ENCODE peak calls at places on chromosomes 6 and 20, in nine cellular contexts. One of them, this sample, is unnamed.

GRCh38 chr6:38603492-38603891 is 36.2 kb downstream of the BTBD9 start:
- DNase-seq in iPS-NIHi11: no peak
- DNase-seq in endothelial cell: no peak
- DNase-seq in GM12865: no peak
- DNase-seq in A549: no peak
- DNase-seq in AG10803: no peak
- DNase-seq in bronchial epithelial cell: no peak
- DNase-seq in PC-3: no peak
- DNase-seq in effector CD4-positive, alpha-beta T cell: no peak
- DNase-seq in this sample: no peak

GRCh38 chr6:17004269-17004668 is 97.6 kb upstream of the STMND1 start:
- DNase-seq in GM12865: no peak
- DNase-seq in endothelial cell: no peak
- DNase-seq in iPS-NIHi11: no peak
- DNase-seq in bronchial epithelial cell: no peak
- DNase-seq in A549: no peak
- DNase-seq in PC-3: no peak
- DNase-seq in effector CD4-positive, alpha-beta T cell: no peak
- DNase-seq in AG10803: peak; percentile 49
- DNase-seq in this sample: no peak

GRCh38 chr6:52293067-52293466 is 8.5 kb upstream of the MCM3 start:
- DNase-seq in endothelial cell: no peak
- DNase-seq in bronchial epithelial cell: no peak
- DNase-seq in AG10803: no peak
- DNase-seq in iPS-NIHi11: no peak
- DNase-seq in PC-3: no peak
- DNase-seq in effector CD4-positive, alpha-beta T cell: no peak
- DNase-seq in GM12865: no peak
- DNase-seq in A549: no peak
- DNase-seq in this sample: no peak

GRCh38 chr6:16769131-16769985 is 8.1 kb upstream of the ATXN1 start:
- DNase-seq in PC-3: peak; percentile 96
- DNase-seq in effector CD4-positive, alpha-beta T cell: peak; percentile 67
- DNase-seq in GM12865: peak; percentile 49
- DNase-seq in AG10803: peak; percentile 91
- DNase-seq in endothelial cell: no peak
- DNase-seq in A549: peak; percentile 91
- DNase-seq in iPS-NIHi11: no peak
- DNase-seq in bronchial epithelial cell: peak; percentile 95
- DNase-seq in this sample: no peak

GRCh38 chr6:111813247-111814162 is 59.7 kb downstream of the FYN start:
- DNase-seq in iPS-NIHi11: no peak
- DNase-seq in PC-3: peak; percentile 77
- DNase-seq in endothelial cell: no peak
- DNase-seq in GM12865: no peak
- DNase-seq in AG10803: peak; percentile 80
- DNase-seq in A549: no peak
- DNase-seq in effector CD4-positive, alpha-beta T cell: no peak
- DNase-seq in bronchial epithelial cell: peak; percentile 50
- DNase-seq in this sample: no peak

GRCh38 chr6:106422551-106422950 is 62.0 kb downstream of the CRYBG1 start:
- DNase-seq in GM12865: no peak
- DNase-seq in AG10803: no peak
- DNase-seq in A549: no peak
- DNase-seq in endothelial cell: no peak
- DNase-seq in bronchial epithelial cell: peak; percentile 90
- DNase-seq in iPS-NIHi11: no peak
- DNase-seq in effector CD4-positive, alpha-beta T cell: no peak
- DNase-seq in PC-3: no peak
- DNase-seq in this sample: no peak

GRCh38 chr6:169725270-169726048 is 1.2 kb upstream of the PHF10 start:
- DNase-seq in endothelial cell: peak; percentile 39
- DNase-seq in PC-3: peak; percentile 55
- DNase-seq in effector CD4-positive, alpha-beta T cell: no peak
- DNase-seq in iPS-NIHi11: peak; percentile 60
- DNase-seq in AG10803: peak; percentile 47
- DNase-seq in A549: peak; percentile 78
- DNase-seq in bronchial epithelial cell: peak; percentile 66
- DNase-seq in GM12865: peak; percentile 11
- DNase-seq in this sample: no peak

GRCh38 chr6:21750479-21751018 is 157.0 kb downstream of the SOX4 start:
- DNase-seq in A549: no peak
- DNase-seq in AG10803: no peak
- DNase-seq in bronchial epithelial cell: no peak
- DNase-seq in endothelial cell: no peak
- DNase-seq in effector CD4-positive, alpha-beta T cell: no peak
- DNase-seq in iPS-NIHi11: no peak
- DNase-seq in GM12865: no peak
- DNase-seq in PC-3: no peak
- DNase-seq in this sample: no peak

GRCh38 chr20:63319164-63320040 is 26.4 kb downstream of the COL20A1 start:
- DNase-seq in iPS-NIHi11: no peak
- DNase-seq in AG10803: no peak
- DNase-seq in GM12865: no peak
- DNase-seq in PC-3: no peak
- DNase-seq in A549: no peak
- DNase-seq in bronchial epithelial cell: no peak
- DNase-seq in endothelial cell: no peak
- DNase-seq in effector CD4-positive, alpha-beta T cell: no peak
- DNase-seq in this sample: no peak

GRCh38 chr20:47785900-47786762 is 850 bp upstream of the SULF2 start:
- DNase-seq in GM12865: peak; percentile 40
- DNase-seq in effector CD4-positive, alpha-beta T cell: no peak
- DNase-seq in bronchial epithelial cell: peak; percentile 70
- DNase-seq in endothelial cell: peak; percentile 74
- DNase-seq in iPS-NIHi11: peak; percentile 69
- DNase-seq in A549: peak; percentile 80
- DNase-seq in AG10803: peak; percentile 83
- DNase-seq in PC-3: peak; percentile 90
- DNase-seq in this sample: peak; percentile 88

GRCh38 chr6:129730477-129731165 is 20.6 kb upstream of the ARHGAP18 start:
- DNase-seq in iPS-NIHi11: peak; percentile 11
- DNase-seq in effector CD4-positive, alpha-beta T cell: no peak
- DNase-seq in PC-3: peak; percentile 61
- DNase-seq in AG10803: no peak
- DNase-seq in bronchial epithelial cell: peak; percentile 56
- DNase-seq in GM12865: peak; percentile 70
- DNase-seq in A549: peak; percentile 50
- DNase-seq in endothelial cell: no peak
- DNase-seq in this sample: peak; percentile 76

GRCh38 chr6:88380083-88380482 is 213.9 kb upstream of the CNR1 start:
- DNase-seq in GM12865: no peak
- DNase-seq in effector CD4-positive, alpha-beta T cell: no peak
- DNase-seq in bronchial epithelial cell: peak; percentile 77
- DNase-seq in iPS-NIHi11: no peak
- DNase-seq in A549: peak; percentile 23
- DNase-seq in PC-3: peak; percentile 80
- DNase-seq in endothelial cell: no peak
- DNase-seq in AG10803: peak; percentile 79
- DNase-seq in this sample: no peak

GRCh38 chr6:1744543-1744942 is 134.8 kb downstream of the FOXC1 start:
- DNase-seq in GM12865: no peak
- DNase-seq in effector CD4-positive, alpha-beta T cell: no peak
- DNase-seq in iPS-NIHi11: no peak
- DNase-seq in endothelial cell: no peak
- DNase-seq in A549: no peak
- DNase-seq in PC-3: no peak
- DNase-seq in bronchial epithelial cell: no peak
- DNase-seq in AG10803: no peak
- DNase-seq in this sample: no peak

GRCh38 chr6:67009818-67010217 is 1302.8 kb upstream of the EYS start:
- DNase-seq in A549: peak; percentile 1
- DNase-seq in endothelial cell: no peak
- DNase-seq in bronchial epithelial cell: no peak
- DNase-seq in GM12865: no peak
- DNase-seq in effector CD4-positive, alpha-beta T cell: no peak
- DNase-seq in AG10803: no peak
- DNase-seq in iPS-NIHi11: peak; percentile 37
- DNase-seq in PC-3: peak; percentile 22
- DNase-seq in this sample: peak; percentile 48

GRCh38 chr6:82057846-82058554 is 189.5 kb downstream of the IBTK start:
- DNase-seq in endothelial cell: no peak
- DNase-seq in effector CD4-positive, alpha-beta T cell: no peak
- DNase-seq in bronchial epithelial cell: peak; percentile 15
- DNase-seq in A549: no peak
- DNase-seq in GM12865: no peak
- DNase-seq in AG10803: peak; percentile 94
- DNase-seq in PC-3: no peak
- DNase-seq in iPS-NIHi11: no peak
- DNase-seq in this sample: no peak

GRCh38 chr6:67165606-67166005 is 1458.6 kb upstream of the EYS start:
- DNase-seq in bronchial epithelial cell: no peak
- DNase-seq in A549: no peak
- DNase-seq in effector CD4-positive, alpha-beta T cell: no peak
- DNase-seq in GM12865: no peak
- DNase-seq in endothelial cell: no peak
- DNase-seq in PC-3: no peak
- DNase-seq in iPS-NIHi11: no peak
- DNase-seq in AG10803: no peak
- DNase-seq in this sample: no peak

GRCh38 chr6:163491901-163492300 is 77.4 kb downstream of the QKI start:
- DNase-seq in AG10803: no peak
- DNase-seq in iPS-NIHi11: no peak
- DNase-seq in bronchial epithelial cell: no peak
- DNase-seq in A549: no peak
- DNase-seq in endothelial cell: no peak
- DNase-seq in effector CD4-positive, alpha-beta T cell: no peak
- DNase-seq in GM12865: no peak
- DNase-seq in PC-3: no peak
- DNase-seq in this sample: no peak

GRCh38 chr6:13539572-13539971 is 34.8 kb upstream of the SIRT5 start:
- DNase-seq in endothelial cell: no peak
- DNase-seq in GM12865: no peak
- DNase-seq in PC-3: no peak
- DNase-seq in AG10803: no peak
- DNase-seq in effector CD4-positive, alpha-beta T cell: no peak
- DNase-seq in bronchial epithelial cell: no peak
- DNase-seq in A549: no peak
- DNase-seq in iPS-NIHi11: no peak
- DNase-seq in this sample: no peak